ENCODE peak calls at places on chromosome 3, in nine cellular contexts. One of them, this sample, is unnamed. For H3K4me1, the result is how much of the 10 kb centered on the place peaks cover.

GRCh38 chr3:10729439-10729838 is 86.6 kb upstream of the SLC6A11 start:
- DNase-seq in heart left ventricle: no peak
- DNase-seq in fibroblast of lung: no peak
- DNase-seq in K562: no peak
- DNase-seq in H9: peak
- DNase-seq in PC-9: no peak
- DNase-seq in ovary: no peak
- DNase-seq in HCT116: no peak
- DNase-seq in adrenal gland: no peak
- DNase-seq in this sample: no peak

GRCh38 chr3:106811376-106811775 is 565.9 kb upstream of the CCDC54 start:
- DNase-seq in heart left ventricle: no peak
- DNase-seq in fibroblast of lung: peak
- DNase-seq in K562: no peak
- DNase-seq in H9: no peak
- DNase-seq in PC-9: no peak
- DNase-seq in ovary: no peak
- DNase-seq in HCT116: no peak
- DNase-seq in adrenal gland: no peak
- DNase-seq in this sample: no peak

GRCh38 chr3:126666600-126667528 is 11.9 kb upstream of the TXNRD3 start:
- DNase-seq in heart left ventricle: no peak
- DNase-seq in fibroblast of lung: no peak
- DNase-seq in K562: no peak
- DNase-seq in H9: no peak
- DNase-seq in PC-9: no peak
- DNase-seq in ovary: no peak
- DNase-seq in HCT116: no peak
- DNase-seq in adrenal gland: no peak
- DNase-seq in this sample: no peak

GRCh38 chr3:191136347-191136746 is 62.7 kb upstream of the OSTN start:
- DNase-seq in heart left ventricle: no peak
- DNase-seq in fibroblast of lung: peak
- DNase-seq in K562: no peak
- DNase-seq in H9: no peak
- DNase-seq in PC-9: no peak
- DNase-seq in ovary: no peak
- DNase-seq in HCT116: peak
- DNase-seq in adrenal gland: no peak
- DNase-seq in this sample: no peak

GRCh38 chr3:12193485-12194165 is 34.9 kb upstream of the TIMP4 start:
- DNase-seq in heart left ventricle: peak
- DNase-seq in fibroblast of lung: peak
- DNase-seq in K562: no peak
- DNase-seq in H9: no peak
- DNase-seq in PC-9: peak
- DNase-seq in ovary: no peak
- DNase-seq in HCT116: peak
- DNase-seq in adrenal gland: no peak
- DNase-seq in this sample: no peak

GRCh38 chr3:182979719-182980191 is 583 bp downstream of the DCUN1D1 start:
- DNase-seq in heart left ventricle: no peak
- DNase-seq in fibroblast of lung: no peak
- DNase-seq in K562: peak
- DNase-seq in H9: no peak
- DNase-seq in PC-9: peak
- DNase-seq in ovary: peak
- DNase-seq in HCT116: no peak
- DNase-seq in adrenal gland: peak
- DNase-seq in this sample: no peak

GRCh38 chr3:141372656-141373055 is 4.4 kb downstream of the ZBTB38 start:
- DNase-seq in heart left ventricle: no peak
- DNase-seq in fibroblast of lung: no peak
- DNase-seq in K562: no peak
- DNase-seq in H9: no peak
- DNase-seq in PC-9: no peak
- DNase-seq in ovary: no peak
- DNase-seq in HCT116: no peak
- DNase-seq in adrenal gland: no peak
- DNase-seq in this sample: no peak

GRCh38 chr3:111735271-111735758 is 123.8 kb upstream of the PHLDB2 start:
- DNase-seq in heart left ventricle: no peak
- DNase-seq in fibroblast of lung: peak
- DNase-seq in K562: no peak
- DNase-seq in H9: no peak
- DNase-seq in PC-9: peak
- DNase-seq in ovary: no peak
- DNase-seq in HCT116: peak
- DNase-seq in adrenal gland: peak
- DNase-seq in this sample: no peak

GRCh38 chr3:130700541-130700940 is 46.1 kb downstream of the PIK3R4 start:
- DNase-seq in heart left ventricle: peak
- DNase-seq in fibroblast of lung: peak
- DNase-seq in K562: no peak
- DNase-seq in H9: no peak
- DNase-seq in PC-9: no peak
- DNase-seq in ovary: no peak
- DNase-seq in HCT116: no peak
- DNase-seq in adrenal gland: no peak
- DNase-seq in this sample: no peak

GRCh38 chr3:37129871-37130270 is 44.5 kb downstream of the LRRFIP2 start:
- DNase-seq in heart left ventricle: no peak
- DNase-seq in fibroblast of lung: peak
- DNase-seq in K562: no peak
- DNase-seq in H9: no peak
- DNase-seq in PC-9: no peak
- DNase-seq in ovary: no peak
- DNase-seq in HCT116: no peak
- DNase-seq in adrenal gland: no peak
- DNase-seq in this sample: no peak

GRCh38 chr3:53162672-53163458 is 1.9 kb downstream of the PRKCD start:
- DNase-seq in heart left ventricle: no peak
- DNase-seq in fibroblast of lung: no peak
- DNase-seq in K562: peak
- DNase-seq in H9: no peak
- DNase-seq in PC-9: no peak
- DNase-seq in ovary: no peak
- DNase-seq in HCT116: no peak
- DNase-seq in adrenal gland: no peak
- DNase-seq in this sample: no peak

GRCh38 chr3:32045091-32045964 is 61.1 kb upstream of the GPD1L start:
- DNase-seq in heart left ventricle: peak
- DNase-seq in fibroblast of lung: peak
- DNase-seq in K562: peak
- DNase-seq in H9: peak
- DNase-seq in PC-9: peak
- DNase-seq in ovary: peak
- DNase-seq in HCT116: peak
- DNase-seq in adrenal gland: peak
- DNase-seq in this sample: no peak

GRCh38 chr3:76147846-76148245 is 362.5 kb upstream of the ZNF717 start:
- DNase-seq in heart left ventricle: no peak
- DNase-seq in fibroblast of lung: no peak
- DNase-seq in K562: no peak
- DNase-seq in H9: no peak
- DNase-seq in PC-9: no peak
- DNase-seq in ovary: no peak
- DNase-seq in HCT116: no peak
- DNase-seq in adrenal gland: no peak
- DNase-seq in this sample: no peak

GRCh38 chr3:53821631-53822068 is 24.6 kb downstream of the CHDH start:
- DNase-seq in heart left ventricle: peak
- DNase-seq in fibroblast of lung: peak
- DNase-seq in K562: no peak
- DNase-seq in H9: no peak
- DNase-seq in PC-9: no peak
- DNase-seq in ovary: no peak
- DNase-seq in HCT116: no peak
- DNase-seq in adrenal gland: peak
- DNase-seq in this sample: peak

DNA sequence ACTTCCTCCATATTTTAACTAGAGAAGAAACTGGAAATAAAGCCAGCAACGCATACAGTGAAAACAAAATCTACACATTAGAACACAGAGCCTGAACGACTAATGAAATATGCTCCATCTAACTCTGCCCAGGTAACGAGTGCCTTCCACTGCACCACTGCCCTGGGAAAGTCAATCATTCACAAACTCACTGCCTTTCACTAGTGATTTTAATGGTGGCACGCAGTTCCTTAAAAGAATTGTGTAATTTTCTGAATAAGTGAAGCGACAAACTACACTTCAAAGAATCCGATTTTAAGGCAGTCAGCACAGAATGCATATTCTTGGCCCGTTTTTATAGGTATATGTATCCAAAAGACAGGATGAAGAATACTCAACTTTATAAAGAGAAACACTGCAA is 416.0 kb downstream of the SHQ1 start:
- DNase-seq in heart left ventricle: no peak
- DNase-seq in fibroblast of lung: no peak
- DNase-seq in K562: no peak
- DNase-seq in H9: no peak
- DNase-seq in PC-9: no peak
- DNase-seq in ovary: no peak
- DNase-seq in HCT116: no peak
- DNase-seq in adrenal gland: no peak
- DNase-seq in this sample: no peak
- H3K27ac ChIP-seq in heart left ventricle: no peak
- H3K27ac ChIP-seq in fibroblast of lung: no peak
- H3K27ac ChIP-seq in K562: no peak
- H3K27ac ChIP-seq in H9: no peak
- H3K27ac ChIP-seq in PC-9: no peak
- H3K27ac ChIP-seq in ovary: no peak
- H3K27ac ChIP-seq in HCT116: no peak
- H3K27ac ChIP-seq in adrenal gland: no peak
- H3K27ac ChIP-seq in this sample: no peak

GRCh38 chr3:14429689-14430452 is 27.5 kb downstream of the SLC6A6 start:
- DNase-seq in heart left ventricle: no peak
- DNase-seq in fibroblast of lung: no peak
- DNase-seq in K562: peak
- DNase-seq in H9: no peak
- DNase-seq in PC-9: no peak
- DNase-seq in ovary: no peak
- DNase-seq in HCT116: no peak
- DNase-seq in adrenal gland: no peak
- DNase-seq in this sample: no peak
- H3K4me1 ChIP-seq in heart left ventricle: under half
- H3K4me1 ChIP-seq in fibroblast of lung: under half
- H3K4me1 ChIP-seq in K562: half or more
- H3K4me1 ChIP-seq in H9: under half
- H3K4me1 ChIP-seq in PC-9: half or more
- H3K4me1 ChIP-seq in ovary: under half
- H3K4me1 ChIP-seq in HCT116: half or more
- H3K4me1 ChIP-seq in adrenal gland: half or more
- H3K4me1 ChIP-seq in this sample: half or more

DNA sequence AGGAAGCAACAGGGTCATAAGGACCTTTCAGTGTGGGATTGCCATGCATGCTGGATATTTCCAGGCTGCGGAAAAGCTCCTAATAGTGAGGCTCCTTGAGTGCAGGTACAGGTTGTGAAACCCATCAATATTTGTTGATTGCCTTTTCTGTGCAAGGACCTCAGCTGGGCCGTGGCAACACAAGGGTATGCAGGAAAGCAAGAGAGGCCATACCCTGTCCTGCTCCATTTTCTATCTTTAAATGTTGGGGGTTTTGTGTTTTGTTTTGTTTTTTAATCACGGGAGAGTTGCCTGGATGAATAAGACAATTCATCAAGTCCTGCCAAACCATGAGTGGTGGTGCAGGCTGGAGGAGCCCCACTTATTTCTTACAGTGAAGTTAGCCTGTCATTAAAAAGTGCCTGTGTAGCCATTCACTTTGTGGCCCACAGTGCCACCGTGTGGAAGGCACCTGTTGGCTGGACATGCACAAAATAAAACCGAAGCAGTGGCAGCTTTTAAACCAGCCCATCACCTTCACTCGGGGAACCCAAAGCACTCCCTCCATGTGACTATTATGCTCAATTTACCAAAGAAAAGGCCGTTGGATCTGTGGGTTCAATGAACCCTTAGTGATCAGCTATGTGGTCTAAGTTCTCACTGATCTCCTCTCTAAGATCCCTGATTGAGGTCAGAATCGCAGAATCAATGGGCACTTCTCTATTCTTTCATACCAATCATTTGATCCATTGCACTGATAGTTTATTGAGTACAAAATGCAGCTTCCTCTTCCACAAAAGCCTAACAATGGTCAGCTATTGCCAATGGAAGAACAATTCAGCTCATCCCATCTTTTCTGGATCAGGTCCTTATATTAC is 42.2 kb downstream of the CLDN18 start:
- DNase-seq in heart left ventricle: no peak
- DNase-seq in fibroblast of lung: peak
- DNase-seq in K562: peak
- DNase-seq in H9: peak
- DNase-seq in PC-9: peak
- DNase-seq in ovary: no peak
- DNase-seq in HCT116: peak
- DNase-seq in adrenal gland: peak
- DNase-seq in this sample: no peak
- TF ChIP-seq CTCF in heart left ventricle: peak
- TF ChIP-seq CTCF in fibroblast of lung: peak
- TF ChIP-seq CTCF in K562: peak
- TF ChIP-seq CTCF in H9: peak
- TF ChIP-seq CTCF in PC-9: peak
- TF ChIP-seq CTCF in ovary: peak
- TF ChIP-seq CTCF in HCT116: peak
- TF ChIP-seq CTCF in adrenal gland: peak
- TF ChIP-seq CTCF in this sample: peak

GRCh38 chr3:5005367-5005766 is 26.1 kb downstream of the BHLHE40 start:
- DNase-seq in heart left ventricle: no peak
- DNase-seq in fibroblast of lung: no peak
- DNase-seq in K562: no peak
- DNase-seq in H9: no peak
- DNase-seq in PC-9: no peak
- DNase-seq in ovary: no peak
- DNase-seq in HCT116: no peak
- DNase-seq in adrenal gland: no peak
- DNase-seq in this sample: no peak

GRCh38 chr3:5002174-5002870 is 23.1 kb downstream of the BHLHE40 start:
- DNase-seq in heart left ventricle: no peak
- DNase-seq in fibroblast of lung: no peak
- DNase-seq in K562: peak
- DNase-seq in H9: no peak
- DNase-seq in PC-9: no peak
- DNase-seq in ovary: no peak
- DNase-seq in HCT116: no peak
- DNase-seq in adrenal gland: no peak
- DNase-seq in this sample: no peak

GRCh38 chr3:5006755-5007202 is 27.5 kb downstream of the BHLHE40 start:
- DNase-seq in heart left ventricle: no peak
- DNase-seq in fibroblast of lung: no peak
- DNase-seq in K562: no peak
- DNase-seq in H9: no peak
- DNase-seq in PC-9: no peak
- DNase-seq in ovary: no peak
- DNase-seq in HCT116: no peak
- DNase-seq in adrenal gland: no peak
- DNase-seq in this sample: no peak

GRCh38 chr3:5002871-5003247 is 23.6 kb downstream of the BHLHE40 start:
- DNase-seq in heart left ventricle: no peak
- DNase-seq in fibroblast of lung: no peak
- DNase-seq in K562: no peak
- DNase-seq in H9: no peak
- DNase-seq in PC-9: no peak
- DNase-seq in ovary: no peak
- DNase-seq in HCT116: no peak
- DNase-seq in adrenal gland: no peak
- DNase-seq in this sample: no peak

GRCh38 chr3:5004319-5005152 is 25.3 kb downstream of the BHLHE40 start:
- DNase-seq in heart left ventricle: no peak
- DNase-seq in fibroblast of lung: no peak
- DNase-seq in K562: no peak
- DNase-seq in H9: no peak
- DNase-seq in PC-9: no peak
- DNase-seq in ovary: no peak
- DNase-seq in HCT116: no peak
- DNase-seq in adrenal gland: no peak
- DNase-seq in this sample: no peak
- H3K27ac ChIP-seq in heart left ventricle: no peak
- H3K27ac ChIP-seq in fibroblast of lung: no peak
- H3K27ac ChIP-seq in K562: no peak
- H3K27ac ChIP-seq in H9: no peak
- H3K27ac ChIP-seq in PC-9: no peak
- H3K27ac ChIP-seq in ovary: no peak
- H3K27ac ChIP-seq in HCT116: no peak
- H3K27ac ChIP-seq in adrenal gland: no peak
- H3K27ac ChIP-seq in this sample: no peak

This sample was measured in kidney.